ENCODE peak calls at places on chromosomes 11 and 22, in four cellular contexts. R is GM12878, U is IMR-90, A is H1. P is an unnamed sample.
A peak's percentile ranks its signal among the peaks of the same experiment; 100 is the strongest.

GRCh38 chr11:1500466-1501420 is 14.2 kb upstream of the MOB2 start:
- DNase-seq in R (no peak), U (no peak), A (no peak), P (no peak)

GRCh38 chr11:27972432-27973170 is 135.4 kb downstream of the KIF18A start:
- DNase-seq in R (no peak), U (no peak), A (no peak), P (no peak)

GRCh38 chr11:11558352-11558751 is 63.5 kb downstream of the GALNT18 start:
- DNase-seq in R (no peak), U (no peak), A (no peak), P (no peak)

GRCh38 chr11:72629266-72629665 is 45.0 kb downstream of the PDE2A start:
- DNase-seq in R (no peak), U (no peak), A (no peak), P (no peak)

GRCh38 chr11:133927690-133928627 is 28.8 kb downstream of the IGSF9B start:
- DNase-seq in R (no peak), U (peak; percentile 39), A (peak; percentile 89), P (peak; percentile 58)

GRCh38 chr22:48141301-48141700 is 1378.9 kb downstream of the TBC1D22A start:
- DNase-seq in R (no peak), U (no peak), A (no peak), P (no peak)

GRCh38 chr11:75029836-75030631 is 41.3 kb downstream of the NEU3 start:
- DNase-seq in R (no peak), U (peak; percentile 45), A (peak; percentile 3), P (peak; percentile 70)

GRCh38 chr22:20495861-20496681 is 476 bp upstream of the KLHL22 start:
- DNase-seq in R (peak; percentile 44), U (peak; percentile 87), A (peak; percentile 93), P (peak; percentile 100)

GRCh38 chr11:126413843-126414405 is 58.4 kb downstream of the ST3GAL4 start:
- DNase-seq in R (no peak), U (no peak), A (no peak), P (no peak)

GRCh38 chr22:41557401-41558240 is 3.2 kb upstream of the CSDC2 start:
- DNase-seq in R (no peak), U (peak; percentile 94), A (peak; percentile 58), P (peak; percentile 55)

GRCh38 chr11:95092549-95093324 is 3.1 kb downstream of the ENDOD1 start:
- DNase-seq in R (no peak), U (peak; percentile 49), A (no peak), P (peak; percentile 54)

GRCh38 chr22:50694099-50694498 is 21.5 kb downstream of the SHANK3 start:
- DNase-seq in R (no peak), U (peak; percentile 25), A (no peak), P (no peak)

GRCh38 chr11:762421-763072 is 14.7 kb downstream of the GATD1 start:
- DNase-seq in R (no peak), U (peak; percentile 74), A (no peak), P (no peak)

GRCh38 chr11:33534575-33534974 is 166.1 kb downstream of the C11orf91 start:
- DNase-seq in R (no peak), U (peak; percentile 63), A (no peak), P (no peak)

GRCh38 chr11:133065847-133066485 is 466.3 kb downstream of the OPCML start:
- DNase-seq in R (no peak), U (no peak), A (no peak), P (no peak)

GRCh38 chr11:19209617-19210016 is 7.8 kb upstream of the CSRP3 start:
- DNase-seq in R (no peak), U (no peak), A (no peak), P (no peak)

GRCh38 chr11:110251837-110252236 is 44.6 kb downstream of the RDX start:
- DNase-seq in R (no peak), U (peak; percentile 65), A (no peak), P (no peak)

GRCh38 chr11:8728566-8728965 is 46.0 kb downstream of the RPL27A start:
- DNase-seq in R (no peak), U (peak; percentile 74), A (no peak), P (no peak)

GRCh38 chr11:130178441-130178971 is 18.9 kb downstream of the ST14 start:
- DNase-seq in R (no peak), U (peak; percentile 10), A (no peak), P (no peak)

GRCh38 chr11:66725646-66726045 is 3.4 kb downstream of the SPTBN2 start:
- DNase-seq in R (no peak), U (peak; percentile 9), A (no peak), P (no peak)

GRCh38 chr11:119094816-119095065 is 6.9 kb downstream of the DPAGT1 start:
- DNase-seq in R (no peak), U (peak; percentile 86), A (no peak), P (no peak)

GRCh38 chr11:2420502-2421225 is 20.1 kb downstream of the TSSC4 start:
- DNase-seq in R (no peak), U (peak; percentile 59), A (peak; percentile 85), P (peak; percentile 82)

GRCh38 chr22:38938221-38938620 is 19.2 kb upstream of the APOBEC3A start:
- DNase-seq in R (no peak), U (no peak), A (no peak), P (no peak)

GRCh38 chr11:114956565-114956964 is 278.2 kb downstream of the NXPE2 start:
- DNase-seq in R (no peak), U (no peak), A (no peak), P (no peak)
- TF ChIP-seq CHD1 in R (no peak), U (no peak), A (no peak), P (no peak)

GRCh38 chr11:70485326-70486025 is 87.1 kb downstream of the CTTN start:
- DNase-seq in R (no peak), U (no peak), A (no peak), P (no peak)

GRCh38 chr11:70486026-70486415 is 87.7 kb downstream of the CTTN start:
- DNase-seq in R (no peak), U (no peak), A (no peak), P (no peak)

GRCh38 chr11:70487160-70487559 is 88.8 kb downstream of the CTTN start:
- DNase-seq in R (no peak), U (no peak), A (no peak), P (no peak)

GRCh38 chr11:70487763-70488162 is 89.4 kb downstream of the CTTN start:
- DNase-seq in R (no peak), U (no peak), A (no peak), P (no peak)

DNA sequence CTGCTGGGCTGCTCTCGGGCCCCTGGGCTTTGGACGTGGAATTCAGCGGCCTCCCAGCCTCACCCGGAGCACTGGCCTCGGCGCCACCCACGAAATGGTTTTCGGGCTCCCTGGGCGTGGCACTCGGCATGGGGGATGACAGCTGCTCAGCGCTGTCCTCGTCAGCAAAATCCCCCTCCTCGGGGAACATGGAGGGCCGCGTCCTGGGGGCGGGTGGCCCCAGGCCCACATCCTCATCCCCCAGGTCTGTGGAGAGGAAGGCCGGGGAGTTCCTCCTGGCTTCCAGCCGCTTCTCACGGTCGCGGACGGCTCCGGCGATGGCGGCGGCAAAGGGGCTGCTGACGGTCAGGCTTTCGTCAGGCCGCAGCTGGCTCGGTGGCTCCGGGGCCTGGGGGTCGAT is 88.4 kb downstream of the CTTN start:
- DNase-seq in R (no peak), U (no peak), A (no peak), P (no peak)
- TF ChIP-seq CHD1 in R (no peak), U (no peak), A (no peak), P (no peak)

GRCh38 chr11:47387944-47388696 is 9.8 kb upstream of the SPI1 start:
- DNase-seq in R (no peak), U (no peak), A (no peak), P (peak; percentile 6)

GRCh38 chr11:47389577-47390072 is 11.3 kb upstream of the SPI1 start:
- DNase-seq in R (no peak), U (no peak), A (no peak), P (no peak)

GRCh38 chr11:47391077-47391583 is 12.8 kb upstream of the SPI1 start:
- DNase-seq in R (no peak), U (no peak), A (no peak), P (no peak)

GRCh38 chr11:47390084-47390760 is 11.9 kb upstream of the SPI1 start:
- DNase-seq in R (no peak), U (no peak), A (no peak), P (no peak)

GRCh38 chr11:47388697-47389576 is 10.6 kb upstream of the SPI1 start:
- DNase-seq in R (no peak), U (no peak), A (no peak), P (no peak)
- TF ChIP-seq CHD1 in R (no peak), U (no peak), A (no peak), P (no peak)

GRCh38 chr11:91081440-91082088 is 858.7 kb upstream of the CHORDC1 start:
- DNase-seq in R (no peak), U (peak; percentile 31), A (no peak), P (no peak)
- TF ChIP-seq CHD1 in R (no peak), U (no peak), A (no peak), P (no peak)

GRCh38 chr11:70315726-70316125 is 45.2 kb downstream of the PPFIA1 start:
- DNase-seq in R (no peak), U (no peak), A (no peak), P (no peak)

GRCh38 chr11:70322653-70323052 is 52.2 kb downstream of the PPFIA1 start:
- DNase-seq in R (no peak), U (no peak), A (no peak), P (no peak)

GRCh38 chr11:70317576-70318305 is 47.3 kb downstream of the PPFIA1 start:
- DNase-seq in R (no peak), U (no peak), A (no peak), P (no peak)

GRCh38 chr11:70323811-70324210 is 53.3 kb downstream of the PPFIA1 start:
- DNase-seq in R (no peak), U (peak; percentile 44), A (no peak), P (no peak)

DNA sequence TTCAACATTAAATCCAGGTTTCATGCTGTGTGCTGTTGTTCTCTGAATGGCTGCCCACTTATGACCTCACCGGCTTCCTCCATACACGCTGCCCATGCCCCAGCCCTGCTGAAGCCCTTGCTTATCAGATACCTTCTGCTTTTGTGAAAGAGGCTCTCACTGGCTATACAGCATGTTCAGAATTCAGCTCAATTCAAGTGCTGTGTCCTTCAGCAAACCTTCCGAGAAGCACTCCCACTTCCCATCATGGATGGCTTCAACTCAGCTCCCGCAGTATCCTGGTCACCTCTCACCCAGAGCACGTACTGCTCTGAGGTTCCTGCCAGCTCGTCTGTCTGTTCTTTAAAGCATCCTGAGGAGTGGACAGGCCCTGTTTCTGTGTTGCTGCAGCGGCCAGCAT is 49.2 kb downstream of the PPFIA1 start:
- DNase-seq in R (no peak), U (no peak), A (no peak), P (no peak)
- TF ChIP-seq CHD1 in R (no peak), U (no peak), A (no peak), P (no peak)

P was measured in K562.